ENCODE peak calls at places on chromosomes 13 and 19, in ten cellular contexts. H is kidney epithelial cell; U is A549; B is RWPE2; G is CD8-positive, alpha-beta memory T cell; M is aorta; K is upper lobe of right lung; R is cardiac fibroblast; O is endodermal cell; D is colonic mucosa. V is an unnamed sample.

GRCh38 chr19:35935911-35936737 is at the start of gene LRFN3:
- DNase-seq in O (peak), G (no peak), K (peak), M (peak), R (peak), H (no peak), U (peak), D (peak), B (no peak), V (peak)

GRCh38 chr19:51784922-51785690 is 9.9 kb upstream of the FPR3 start:
- DNase-seq in K (peak), D (peak), B (no peak), O (no peak), R (peak), G (no peak), H (no peak), M (no peak), U (no peak), V (peak)

GRCh38 chr13:102555914-102556553 is 40.8 kb upstream of the TPP2 start:
- DNase-seq in K (no peak), B (no peak), D (no peak), O (no peak), M (no peak), U (peak), R (peak), H (peak), G (peak), V (no peak)

GRCh38 chr19:47095707-47096704 is 17.6 kb downstream of the ZC3H4 start:
- DNase-seq in U (peak), R (no peak), M (no peak), G (no peak), B (no peak), K (peak), D (peak), H (no peak), O (peak), V (peak)

GRCh38 chr13:66399873-66400272 is 830.3 kb downstream of the PCDH9 start:
- DNase-seq in G (no peak), K (no peak), O (peak), H (no peak), B (no peak), D (no peak), M (no peak), R (no peak), U (no peak), V (no peak)

GRCh38 chr19:47377801-47378200 is 28.7 kb downstream of the DHX34 start:
- DNase-seq in R (no peak), H (no peak), M (no peak), D (no peak), G (no peak), B (peak), K (no peak), O (no peak), U (no peak), V (no peak)

GRCh38 chr13:109718726-109719125 is 67.7 kb downstream of the IRS2 start:
- DNase-seq in D (no peak), R (no peak), B (no peak), G (no peak), O (no peak), M (no peak), U (no peak), K (no peak), H (no peak), V (no peak)

GRCh38 chr13:41054212-41054877 is 7.0 kb upstream of the WBP4 start:
- DNase-seq in G (peak), H (no peak), U (peak), O (no peak), M (no peak), K (no peak), R (peak), B (no peak), D (peak), V (no peak)

GRCh38 chr13:112071902-112072530 is 5.1 kb downstream of the SOX1 start:
- DNase-seq in D (no peak), H (no peak), R (no peak), M (no peak), B (no peak), O (no peak), K (no peak), U (no peak), G (no peak), V (no peak)

GRCh38 chr13:48220592-48221300 is 12.3 kb upstream of the ITM2B start:
- DNase-seq in H (no peak), M (no peak), O (no peak), D (no peak), U (no peak), G (peak), K (no peak), R (no peak), B (no peak), V (no peak)

GRCh38 chr13:77810430-77810829 is 108.2 kb downstream of the EDNRB start:
- DNase-seq in H (no peak), U (peak), K (no peak), G (no peak), O (no peak), M (no peak), B (no peak), R (peak), D (no peak), V (no peak)

GRCh38 chr19:46404039-46404883 is 9.1 kb downstream of the CCDC8 start:
- DNase-seq in K (no peak), B (no peak), U (peak), D (peak), R (peak), M (peak), G (no peak), O (peak), H (no peak), V (peak)

GRCh38 chr19:38684862-38685665 is 37.6 kb downstream of the ACTN4 start:
- DNase-seq in K (no peak), O (no peak), G (no peak), D (no peak), M (no peak), B (no peak), U (no peak), H (no peak), R (no peak), V (no peak)

GRCh38 chr19:57342582-57342981 is 8.5 kb upstream of the ZNF304 start:
- DNase-seq in O (no peak), M (no peak), B (no peak), D (no peak), U (no peak), K (no peak), H (no peak), R (no peak), G (no peak), V (no peak)

GRCh38 chr19:1466461-1467227 is 12.4 kb downstream of the C19orf25 start:
- DNase-seq in D (no peak), U (no peak), R (no peak), O (no peak), H (no peak), B (no peak), K (no peak), G (no peak), M (no peak), V (no peak)

GRCh38 chr19:38424272-38424671 is 1.7 kb downstream of the RASGRP4 start:
- DNase-seq in G (no peak), H (no peak), U (no peak), K (no peak), R (no peak), D (no peak), O (no peak), B (no peak), M (no peak), V (no peak)

GRCh38 chr19:33150852-33151518 is 19.1 kb downstream of the WDR88 start:
- DNase-seq in R (no peak), G (no peak), H (no peak), D (no peak), K (no peak), M (no peak), U (no peak), B (no peak), O (peak), V (no peak)

GRCh38 chr13:46612258-46612657 is 59.3 kb downstream of the LRCH1 start:
- DNase-seq in K (no peak), U (no peak), M (no peak), D (no peak), R (no peak), B (no peak), O (no peak), H (no peak), G (no peak), V (no peak)

GRCh38 chr19:48636859-48637448 is at the start of gene DBP:
- DNase-seq in O (peak), M (no peak), H (no peak), K (peak), R (no peak), D (no peak), B (no peak), G (no peak), U (peak), V (no peak)

GRCh38 chr13:97018029-97018819 is 23.9 kb upstream of the OXGR1 start:
- DNase-seq in D (peak), O (peak), G (peak), K (no peak), M (no peak), H (no peak), R (peak), B (no peak), U (peak), V (no peak)

GRCh38 chr19:16927883-16928282 is 39.1 kb downstream of the F2RL3 start:
- DNase-seq in O (no peak), G (no peak), R (no peak), H (no peak), M (peak), D (no peak), K (no peak), B (no peak), U (no peak), V (no peak)

GRCh38 chr13:71751074-71751473 is 115.9 kb downstream of the DACH1 start:
- DNase-seq in K (no peak), U (no peak), G (no peak), M (no peak), R (no peak), D (no peak), O (no peak), B (no peak), H (no peak), V (no peak)

GRCh38 chr13:111093634-111094033 is 21.5 kb upstream of the ARHGEF7 start:
- DNase-seq in M (no peak), O (peak), B (no peak), K (no peak), R (no peak), D (no peak), H (no peak), G (no peak), U (no peak), V (no peak)

GRCh38 chr19:5973867-5974635 is 3.9 kb downstream of the RANBP3 start:
- DNase-seq in M (no peak), D (no peak), G (no peak), H (no peak), U (no peak), K (no peak), O (no peak), B (no peak), R (no peak), V (no peak)
- H3K4me3 ChIP-seq in M (no peak), D (no peak), G (no peak), H (no peak), U (no peak), K (no peak), O (no peak), B (no peak), R (no peak), V (no peak)

DNA sequence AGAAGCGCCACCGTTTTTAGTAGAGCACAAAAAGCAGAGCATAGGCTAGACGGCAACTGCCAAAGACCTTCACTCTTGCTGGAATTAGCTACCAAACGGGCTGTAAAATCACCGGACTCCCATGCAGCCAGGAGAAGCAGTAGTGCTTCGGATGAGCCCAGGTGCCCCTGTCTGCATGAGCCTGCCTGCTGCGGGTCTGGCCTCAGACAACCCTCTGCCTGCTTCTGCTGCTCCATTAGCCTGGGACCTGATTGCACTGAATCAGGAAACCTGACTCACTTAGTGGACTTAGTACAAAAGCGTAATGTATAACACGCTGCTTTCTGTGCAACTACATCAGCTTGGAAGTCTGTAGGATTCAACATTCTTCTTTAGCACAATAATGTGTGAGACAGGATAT is 170.0 kb downstream of the LMO7 start:
- DNase-seq in M (no peak), R (no peak), B (no peak), D (no peak), U (no peak), H (no peak), O (peak), K (no peak), G (no peak), V (no peak)
- H3K4me3 ChIP-seq in M (peak), R (no peak), B (no peak), D (no peak), U (no peak), H (no peak), O (no peak), K (no peak), G (no peak), V (peak)

DNA sequence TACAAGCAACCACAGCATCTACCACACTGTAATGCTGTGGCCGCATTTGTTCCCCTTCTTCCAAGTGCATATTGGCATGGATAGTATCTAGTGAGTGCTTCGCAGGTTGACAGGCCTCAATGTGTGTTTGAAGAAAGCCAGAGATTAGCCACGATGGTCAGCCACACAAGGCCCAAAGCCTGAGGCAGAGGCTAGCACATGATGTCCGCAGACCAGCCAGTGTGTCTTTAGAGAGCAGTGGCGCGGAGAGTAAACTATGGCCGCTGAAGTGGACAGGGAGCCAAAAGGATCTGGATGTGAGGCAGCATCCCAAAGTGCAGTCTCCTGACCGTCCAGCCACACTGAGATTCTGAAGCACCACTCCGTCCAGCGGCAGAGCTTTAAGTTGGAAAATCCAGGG is 36.0 kb downstream of the BRD4 start:
- DNase-seq in K (peak), B (no peak), G (no peak), R (peak), O (no peak), U (no peak), D (no peak), H (no peak), M (no peak), V (no peak)
- H3K4me3 ChIP-seq in K (no peak), B (no peak), G (no peak), R (no peak), O (no peak), U (no peak), D (no peak), H (no peak), M (no peak), V (no peak)

DNA sequence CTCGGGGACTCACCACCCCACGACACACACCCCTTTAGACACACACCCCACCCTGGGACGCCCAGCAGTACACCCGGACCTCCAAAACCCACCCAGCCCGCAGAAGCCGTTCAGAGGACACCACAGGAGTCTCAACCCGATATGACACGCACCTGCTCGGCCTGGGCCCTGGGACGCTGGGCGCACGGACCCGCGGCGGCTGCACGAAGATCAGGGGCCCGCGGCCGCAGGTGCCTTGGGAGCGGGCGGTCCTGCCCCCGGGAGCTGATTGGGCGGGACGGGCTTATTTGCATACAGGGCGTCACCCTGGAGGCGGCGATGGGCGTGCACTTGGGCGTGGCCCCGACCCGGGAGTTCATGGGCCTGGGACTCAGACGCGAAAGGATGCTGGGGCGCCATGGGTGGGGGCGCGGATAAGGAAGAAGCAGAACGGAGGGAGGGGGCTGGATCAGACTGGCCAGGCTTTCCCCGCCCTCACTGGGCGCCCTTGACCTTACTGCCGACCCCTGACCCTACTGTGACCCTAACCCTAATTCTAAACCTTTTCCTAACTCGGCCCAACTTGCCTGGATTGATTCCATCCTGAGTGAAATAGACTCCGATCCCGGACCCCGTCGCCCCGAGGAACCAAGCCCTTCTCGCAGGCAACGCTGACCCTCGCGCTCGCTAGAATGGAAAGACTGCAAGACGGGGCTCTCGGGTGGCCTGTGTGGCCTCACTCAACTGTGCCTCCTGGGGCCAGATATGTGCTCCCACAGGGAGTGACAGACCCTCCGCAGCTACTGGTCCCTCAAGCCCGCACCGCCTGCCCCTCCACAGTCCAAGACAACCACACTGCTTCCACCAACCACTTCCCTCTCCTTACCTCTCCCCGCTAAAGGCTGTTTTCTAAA is at the start of gene MEF2B:
- DNase-seq in M (peak), R (peak), D (peak), K (peak), G (peak), B (no peak), U (peak), H (peak), O (peak), V (peak)
- H3K4me3 ChIP-seq in M (no peak), R (peak), D (peak), K (peak), G (peak), B (no peak), U (no peak), H (no peak), O (no peak), V (peak)

DNA sequence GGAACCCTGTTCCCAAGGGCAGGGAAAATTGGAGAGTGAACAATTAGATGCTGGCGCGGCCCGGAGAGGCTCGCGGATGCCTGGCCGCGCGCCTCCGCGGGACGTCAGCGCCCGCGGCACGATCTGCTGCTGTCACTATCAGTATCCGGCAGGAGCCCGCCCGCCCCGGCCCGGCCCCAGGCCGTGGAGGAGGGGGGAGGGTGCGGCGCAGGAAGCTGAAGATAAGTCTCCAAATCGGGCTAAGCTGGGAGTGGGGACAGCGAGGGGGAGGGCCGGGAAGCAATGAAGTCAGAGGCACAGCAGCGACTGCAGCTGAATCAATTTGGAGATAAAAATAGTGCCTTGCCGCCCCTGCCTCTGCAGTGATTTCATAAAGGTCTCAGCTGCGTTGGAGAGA is 441.5 kb upstream of the KLF12 start:
- DNase-seq in K (peak), H (no peak), U (peak), R (peak), D (peak), B (no peak), O (peak), M (peak), G (peak), V (peak)
- H3K4me3 ChIP-seq in K (peak), H (peak), U (peak), R (peak), D (no peak), B (peak), O (peak), M (peak), G (peak), V (peak)

DNA sequence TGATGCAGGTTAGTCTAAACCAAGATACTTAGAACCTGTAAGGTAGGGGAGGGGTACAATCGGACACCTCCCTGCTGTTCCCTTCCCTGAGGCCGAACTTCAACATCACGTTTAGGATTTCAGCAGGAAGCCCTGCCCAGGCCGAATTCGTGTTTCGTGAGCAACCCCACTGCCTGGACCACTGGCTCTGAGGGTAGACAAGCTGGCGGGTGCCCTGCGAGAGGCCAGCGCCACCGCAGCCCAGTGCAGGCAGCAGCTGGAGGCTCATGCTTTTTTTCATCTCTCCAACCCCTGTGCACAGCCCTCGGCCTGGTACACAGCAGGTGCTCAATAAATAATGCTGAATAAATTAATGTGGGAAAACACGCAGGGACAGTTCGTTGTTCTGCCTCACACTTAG is 7.7 kb downstream of the HOMER3 start:
- DNase-seq in B (no peak), U (no peak), G (no peak), K (no peak), R (no peak), H (no peak), D (no peak), M (no peak), O (no peak), V (no peak)
- H3K4me3 ChIP-seq in B (no peak), U (no peak), G (no peak), K (no peak), R (no peak), H (no peak), D (no peak), M (no peak), O (no peak), V (no peak)

GRCh38 chr19:3045885-3046603 is 16.3 kb downstream of the TLE5 start:
- DNase-seq in M (no peak), H (no peak), B (no peak), G (no peak), R (no peak), D (no peak), K (no peak), U (no peak), O (peak), V (no peak)

GRCh38 chr19:3046621-3047306 is 15.5 kb downstream of the TLE5 start:
- DNase-seq in R (peak), D (no peak), G (no peak), M (no peak), H (no peak), K (no peak), B (no peak), U (no peak), O (peak), V (no peak)

GRCh38 chr19:3049089-3049488 is 13.2 kb downstream of the TLE5 start:
- DNase-seq in G (no peak), O (no peak), M (no peak), K (no peak), H (no peak), D (no peak), U (no peak), R (no peak), B (no peak), V (no peak)

GRCh38 chr19:3048190-3048533 is 14.1 kb downstream of the TLE5 start:
- DNase-seq in U (no peak), R (no peak), K (no peak), G (no peak), H (no peak), B (no peak), D (no peak), M (no peak), O (no peak), V (no peak)

GRCh38 chr19:3047307-3048189 is 14.7 kb downstream of the TLE5 start:
- DNase-seq in U (peak), H (no peak), K (peak), B (no peak), R (peak), M (peak), G (peak), O (peak), D (peak), V (peak)
- H3K4me3 ChIP-seq in U (peak), H (no peak), K (peak), B (peak), R (peak), M (peak), G (peak), O (peak), D (peak), V (peak)